ENCODE peak calls at places on chromosomes 7 and 10, in five cellular contexts. O, V, G, Y and N are unnamed samples.

GRCh38 chr10:125605167-125605566 is 77.8 kb downstream of the TEX36 start:
- DNase-seq in G (no peak), Y (no peak), O (no peak), V (peak), N (no peak)

GRCh38 chr7:118006979-118007378 is 133.7 kb upstream of the CTTNBP2 start:
- DNase-seq in O (no peak), V (no peak), Y (no peak), G (no peak), N (no peak)

GRCh38 chr10:130553846-130554245 is 417.7 kb downstream of the GLRX3 start:
- DNase-seq in O (no peak), G (no peak), V (no peak), Y (peak), N (no peak)

GRCh38 chr7:82789883-82790609 is 346.5 kb upstream of the CACNA2D1 start:
- DNase-seq in V (peak), Y (no peak), G (no peak), O (no peak), N (no peak)

GRCh38 chr7:129553861-129554530 is 51.7 kb downstream of the SMKR1 start:
- DNase-seq in Y (peak), V (no peak), G (no peak), O (no peak), N (peak)

GRCh38 chr7:51034531-51035264 is 252.0 kb upstream of the GRB10 start:
- DNase-seq in O (peak), V (peak), G (no peak), Y (no peak), N (no peak)

GRCh38 chr7:108146070-108146842 is 16.1 kb upstream of the LAMB4 start:
- DNase-seq in V (peak), G (peak), O (peak), Y (peak), N (no peak)

GRCh38 chr10:88372051-88372450 is 211.1 kb downstream of the RNLS start:
- DNase-seq in G (peak), Y (no peak), O (no peak), V (no peak), N (no peak)

GRCh38 chr10:106384541-106384940 is 780.0 kb downstream of the SORCS1 start:
- DNase-seq in Y (no peak), G (no peak), O (no peak), V (peak), N (no peak)

GRCh38 chr7:147432068-147432467 is 1158.5 kb upstream of the C7orf33 start:
- DNase-seq in O (no peak), V (peak), Y (peak), G (no peak), N (no peak)

GRCh38 chr7:108322899-108323298 is 133.3 kb downstream of the NRCAM start:
- DNase-seq in V (no peak), O (no peak), Y (no peak), G (no peak), N (no peak)

GRCh38 chr7:115009139-115009538 is 87.2 kb downstream of the MDFIC start:
- DNase-seq in O (no peak), G (no peak), V (no peak), Y (no peak), N (no peak)

GRCh38 chr7:22640269-22640668 is 86.7 kb upstream of the IL6 start:
- DNase-seq in O (no peak), G (no peak), Y (no peak), V (no peak), N (no peak)

GRCh38 chr7:100166317-100166940 is 2.0 kb downstream of the GAL3ST4 start:
- DNase-seq in Y (no peak), V (no peak), O (no peak), G (no peak), N (peak)

GRCh38 chr7:113120647-113121046 is 2.3 kb upstream of the SMIM30 start:
- DNase-seq in V (no peak), Y (no peak), O (no peak), G (no peak), N (no peak)

GRCh38 chr10:133274751-133275682 is 1.7 kb downstream of the ADAM8 start:
- DNase-seq in O (no peak), Y (no peak), G (no peak), V (no peak), N (peak)

GRCh38 chr10:90470971-90471370 is 386.9 kb downstream of the HTR7 start:
- DNase-seq in Y (no peak), V (peak), O (no peak), G (no peak), N (no peak)

GRCh38 chr7:20329389-20330175 is 1.1 kb upstream of the ITGB8 start:
- DNase-seq in V (peak), O (peak), Y (peak), G (peak), N (no peak)

GRCh38 chr10:24174014-24174413 is 34.9 kb upstream of the KIAA1217 start:
- DNase-seq in Y (no peak), V (no peak), O (no peak), G (no peak), N (no peak)

GRCh38 chr10:73894245-73894971 is 16.5 kb upstream of the PLAU start:
- DNase-seq in O (peak), V (peak), G (no peak), Y (no peak), N (no peak)

GRCh38 chr7:115941703-115942268 is 88.8 kb downstream of the TFEC start:
- DNase-seq in O (no peak), V (peak), G (no peak), Y (peak), N (no peak)

GRCh38 chr10:102121739-102122372 is 1.7 kb upstream of the LDB1 start:
- DNase-seq in O (no peak), V (peak), G (no peak), Y (no peak), N (no peak)

GRCh38 chr7:86209036-86209435 is 434.7 kb upstream of the GRM3 start:
- DNase-seq in Y (no peak), O (no peak), G (no peak), V (no peak), N (no peak)

GRCh38 chr10:123769647-123770046 is 103.5 kb downstream of the GPR26 start:
- DNase-seq in O (no peak), G (no peak), Y (no peak), V (no peak), N (no peak)

GRCh38 chr10:131230166-131230565 is 81.4 kb downstream of the TCERG1L start:
- DNase-seq in V (no peak), G (no peak), O (no peak), Y (no peak), N (no peak)

GRCh38 chr7:73517241-73517995 is 4.7 kb downstream of the BAZ1B start:
- DNase-seq in V (no peak), Y (no peak), O (no peak), G (no peak), N (no peak)

GRCh38 chr7:70582921-70583895 is 548.7 kb upstream of the GALNT17 start:
- DNase-seq in O (no peak), G (no peak), V (no peak), Y (no peak), N (no peak)

GRCh38 chr7:87316097-87316700 is 29.3 kb upstream of the CROT start:
- DNase-seq in Y (no peak), O (no peak), G (no peak), V (no peak), N (no peak)

GRCh38 chr10:97687785-97688781 is 1.0 kb upstream of the AVPI1 start:
- DNase-seq in V (peak), Y (no peak), O (peak), G (no peak), N (no peak)

GRCh38 chr7:49030221-49030620 is 105.9 kb downstream of the CDC14C start:
- DNase-seq in O (no peak), G (no peak), V (no peak), Y (no peak), N (no peak)

GRCh38 chr7:4631664-4632171 is 50.4 kb upstream of the FOXK1 start:
- DNase-seq in O (peak), Y (peak), V (peak), G (peak), N (no peak)

GRCh38 chr10:132861116-132861691 is 75.3 kb upstream of the NKX6-2 start:
- DNase-seq in V (no peak), Y (no peak), G (no peak), O (no peak), N (no peak)

GRCh38 chr10:123565691-123566660 is 100.2 kb upstream of the GPR26 start:
- DNase-seq in Y (no peak), O (no peak), G (peak), V (no peak), N (no peak)

GRCh38 chr7:80312139-80312661 is 177.6 kb downstream of the GNAI1 start:
- DNase-seq in Y (no peak), O (peak), V (peak), G (peak), N (no peak)

GRCh38 chr7:91347288-91347687 is 83.1 kb downstream of the FZD1 start:
- DNase-seq in O (no peak), V (peak), Y (peak), G (no peak), N (no peak)
- H3K4me3 ChIP-seq in O (no peak), V (no peak), Y (no peak), G (no peak), N (no peak)

DNA sequence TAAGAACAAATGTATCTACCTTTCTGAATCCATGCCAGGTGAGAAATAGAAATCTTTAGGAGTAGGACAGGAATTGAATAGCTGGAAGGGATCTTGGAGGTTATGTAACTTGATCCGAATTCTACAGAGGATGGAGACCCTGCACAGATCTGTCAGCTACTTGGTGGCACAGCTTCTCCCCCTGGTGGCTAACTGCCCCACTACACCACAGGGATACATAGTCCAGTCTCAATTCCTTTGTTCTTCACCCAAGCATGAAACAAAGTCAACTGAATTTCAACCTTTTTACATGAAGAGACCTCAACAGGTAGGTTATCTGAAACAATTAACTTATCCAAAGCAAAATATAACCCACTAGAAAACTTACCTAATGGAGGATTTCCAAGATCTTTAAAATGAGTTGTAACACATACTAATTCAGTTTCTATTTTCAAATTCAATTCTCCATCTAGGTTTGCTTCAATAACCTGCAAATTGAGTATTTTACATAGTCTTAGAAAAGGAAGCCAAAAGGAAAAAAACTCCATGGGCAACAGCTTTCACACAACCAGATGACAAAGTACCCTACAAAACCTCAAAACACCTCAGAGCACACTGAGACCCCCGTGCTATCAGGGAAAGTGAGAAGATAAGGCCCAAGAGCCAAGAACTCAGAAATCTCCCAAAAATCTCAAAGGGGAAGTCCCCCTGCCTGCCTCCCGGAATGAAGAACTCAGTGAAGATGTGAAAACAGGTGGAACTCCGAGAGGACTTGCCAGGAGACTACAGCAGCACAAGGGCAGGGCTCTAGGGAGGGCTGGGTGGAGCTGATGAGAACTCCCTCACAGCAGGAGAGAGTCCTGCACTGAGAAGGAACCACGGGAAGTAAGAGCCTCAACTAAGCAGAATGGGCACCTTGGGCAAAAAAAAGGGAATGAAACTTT is 10.3 kb downstream of the HUS1 start:
- DNase-seq in G (peak), V (peak), Y (peak), O (peak), N (peak)
- H3K27ac ChIP-seq in G (peak), V (no peak), Y (no peak), O (no peak), N (no peak)

GRCh38 chr10:7409732-7410168 is 1.1 kb downstream of the SFMBT2 start:
- DNase-seq in G (peak), Y (no peak), O (peak), V (no peak), N (no peak)

GRCh38 chr10:7408003-7408493 is 2.8 kb downstream of the SFMBT2 start:
- DNase-seq in G (peak), Y (peak), O (peak), V (peak), N (no peak)

GRCh38 chr10:7407368-7408002 is 3.3 kb downstream of the SFMBT2 start:
- DNase-seq in V (peak), Y (no peak), O (no peak), G (no peak), N (no peak)

GRCh38 chr10:7409045-7409731 is 1.6 kb downstream of the SFMBT2 start:
- DNase-seq in Y (peak), G (peak), O (peak), V (peak), N (no peak)

GRCh38 chr10:7408494-7409044 is 2.3 kb downstream of the SFMBT2 start:
- DNase-seq in Y (peak), V (peak), G (peak), O (peak), N (peak)
- TF ChIP-seq CTCF in Y (peak), V (peak), G (peak), O (peak), N (peak)

GRCh38 chr7:42492895-42493294 is 255.9 kb upstream of the GLI3 start:
- DNase-seq in G (no peak), V (peak), O (no peak), Y (no peak), N (no peak)
- H3K4me3 ChIP-seq in G (no peak), V (peak), O (no peak), Y (peak), N (no peak)

GRCh38 chr10:4077804-4078203 is 292.8 kb upstream of the KLF6 start:
- DNase-seq in G (no peak), Y (no peak), V (no peak), O (no peak), N (no peak)

GRCh38 chr10:4073912-4074311 is 288.9 kb upstream of the KLF6 start:
- DNase-seq in V (peak), O (no peak), Y (no peak), G (no peak), N (no peak)

GRCh38 chr10:4075443-4075842 is 290.4 kb upstream of the KLF6 start:
- DNase-seq in V (no peak), Y (no peak), G (no peak), O (no peak), N (no peak)

GRCh38 chr10:4070921-4071320 is 285.9 kb upstream of the KLF6 start:
- DNase-seq in V (no peak), G (no peak), O (no peak), Y (no peak), N (no peak)

DNA sequence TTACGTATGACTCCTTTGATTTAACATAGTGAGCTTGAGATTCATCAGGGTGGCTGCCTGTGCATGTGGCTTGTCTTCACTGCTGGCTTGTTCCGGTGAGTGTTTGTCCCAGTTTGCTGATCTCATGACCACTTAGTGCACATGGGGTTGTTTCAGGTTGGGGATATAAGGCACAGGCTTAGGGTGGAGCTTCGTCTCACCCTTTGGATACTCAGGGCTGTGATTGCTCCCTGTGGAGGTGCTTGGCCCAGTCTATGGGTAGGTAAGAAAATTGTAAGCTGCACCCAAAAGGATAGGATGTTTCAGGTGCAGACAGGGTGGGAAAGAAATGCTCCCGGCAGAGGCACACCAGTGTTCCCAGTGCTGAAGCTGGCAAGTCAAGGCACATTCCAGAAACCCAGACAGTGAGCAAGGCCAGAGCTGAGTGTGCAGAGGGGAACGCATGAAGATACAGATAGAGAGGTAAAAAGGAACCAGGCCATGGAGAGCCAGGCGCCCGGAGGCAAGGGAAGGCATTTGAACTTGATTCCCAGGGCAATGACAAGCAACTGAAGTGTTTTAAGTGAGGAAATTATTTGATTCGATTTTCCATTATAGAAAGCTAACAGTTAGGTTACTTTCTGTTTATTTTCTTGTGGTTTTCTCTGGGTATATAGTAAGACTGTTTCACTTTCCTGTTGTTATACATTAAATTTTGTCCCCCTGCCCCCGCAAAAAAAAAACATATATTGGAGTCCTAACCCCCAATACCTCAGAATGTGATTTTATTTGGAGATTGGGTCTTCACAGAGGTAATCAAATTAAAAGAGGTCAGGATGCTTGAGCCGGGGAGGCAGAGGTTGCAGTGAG is 289.8 kb upstream of the KLF6 start:
- DNase-seq in V (peak), G (no peak), O (no peak), Y (no peak), N (no peak)
- H3K27ac ChIP-seq in V (no peak), G (no peak), O (no peak), Y (no peak), N (no peak)

DNA sequence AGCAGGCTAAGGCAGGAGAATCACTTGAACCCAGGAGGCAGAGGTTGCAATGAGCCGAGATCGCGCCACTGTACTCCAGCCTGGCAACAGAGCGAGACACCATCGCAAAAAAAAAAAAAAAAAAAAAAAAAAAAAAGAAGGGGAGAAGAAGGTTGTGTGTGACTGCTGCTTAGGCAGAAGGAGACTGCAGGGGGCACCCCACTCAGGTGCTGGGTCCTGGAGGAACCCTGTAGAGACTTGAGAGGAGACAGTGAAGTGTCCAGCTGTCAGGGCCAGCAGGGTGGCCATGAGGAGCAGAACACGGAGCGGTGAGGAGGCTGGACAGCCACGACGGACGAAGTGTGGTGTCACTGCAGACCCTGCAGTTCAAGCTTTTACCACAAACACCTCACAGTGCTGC is 99.0 kb upstream of the NMT2 start:
- DNase-seq in G (no peak), V (peak), Y (no peak), O (peak), N (no peak)
- TF ChIP-seq CTCF in G (no peak), V (peak), Y (no peak), O (no peak), N (no peak)

GRCh38 chr10:2989292-2989947 is 77.9 kb upstream of the PFKP start:
- DNase-seq in V (no peak), G (no peak), O (no peak), Y (peak), N (no peak)

GRCh38 chr10:2985729-2986232 is 81.6 kb upstream of the PFKP start:
- DNase-seq in O (peak), V (no peak), G (peak), Y (no peak), N (no peak)

GRCh38 chr10:2984682-2985081 is 82.7 kb upstream of the PFKP start:
- DNase-seq in O (no peak), V (no peak), Y (no peak), G (no peak), N (no peak)

GRCh38 chr10:2987185-2987768 is 80.1 kb upstream of the PFKP start:
- DNase-seq in O (no peak), Y (no peak), V (no peak), G (no peak), N (no peak)

GRCh38 chr10:2986341-2986933 is 80.9 kb upstream of the PFKP start:
- DNase-seq in Y (no peak), G (peak), V (no peak), O (no peak), N (no peak)
- H3K4me3 ChIP-seq in Y (no peak), G (peak), V (no peak), O (no peak), N (no peak)

GRCh38 chr10:75195035-75195763 is 15.4 kb upstream of the VDAC2 start:
- DNase-seq in Y (no peak), V (peak), G (no peak), O (no peak), N (no peak)
- H3K27ac ChIP-seq in Y (no peak), V (no peak), G (peak), O (peak), N (no peak)

GRCh38 chr10:110221721-110222261 is 14.4 kb downstream of the MXI1 start:
- DNase-seq in O (peak), V (peak), Y (peak), G (peak), N (peak)
- TF ChIP-seq CTCF in O (no peak), V (peak), Y (no peak), G (no peak), N (no peak)

GRCh38 chr10:113045155-113046055 is 95.4 kb downstream of the TCF7L2 start:
- DNase-seq in G (no peak), O (peak), V (peak), Y (no peak), N (no peak)
- H3K4me3 ChIP-seq in G (no peak), O (no peak), V (no peak), Y (no peak), N (no peak)